ENCODE peak calls at places on chromosomes 11 and 22, in four cellular contexts. G, S, Z and K are unnamed samples.

GRCh38 chr11:60078742-60079141 is 9.7 kb upstream of the MS4A2 start:
- DNase-seq in S (no peak), G (no peak), Z (no peak), K (no peak)

GRCh38 chr11:72195518-72195917 is 3.6 kb downstream of the FOLR1 start:
- DNase-seq in Z (no peak), S (no peak), G (no peak), K (no peak)

GRCh38 chr11:12971955-12972354 is 37.2 kb upstream of the RASSF10 start:
- DNase-seq in Z (no peak), G (no peak), S (no peak), K (no peak)

GRCh38 chr11:20033806-20034205 is 126.5 kb downstream of the DBX1 start:
- DNase-seq in S (no peak), Z (no peak), G (no peak), K (no peak)

GRCh38 chr22:19723990-19724827 is 870 bp downstream of the GP1BB start:
- DNase-seq in Z (no peak), G (peak), S (peak), K (peak)

GRCh38 chr11:101880208-101880607 is 34.6 kb upstream of the CEP126 start:
- DNase-seq in G (no peak), Z (no peak), S (no peak), K (no peak)

GRCh38 chr11:40877256-40877655 is 582.2 kb downstream of the LRRC4C start:
- DNase-seq in S (no peak), Z (no peak), G (no peak), K (no peak)

GRCh38 chr11:116033931-116034553 is 529.8 kb upstream of the CADM1 start:
- DNase-seq in S (no peak), Z (no peak), G (no peak), K (no peak)

GRCh38 chr11:16678466-16679116 is 59.9 kb upstream of the C11orf58 start:
- DNase-seq in Z (no peak), S (no peak), G (no peak), K (no peak)

GRCh38 chr11:109877043-109877442 is 216.1 kb upstream of the ZC3H12C start:
- DNase-seq in Z (no peak), S (no peak), G (no peak), K (no peak)

GRCh38 chr22:40417881-40418280 is 47.5 kb downstream of the SGSM3 start:
- DNase-seq in Z (no peak), G (no peak), S (no peak), K (no peak)

GRCh38 chr11:78276311-78276710 is 87.6 kb downstream of the USP35 start:
- DNase-seq in S (no peak), G (no peak), Z (no peak), K (no peak)

GRCh38 chr11:63945482-63946163 is 6.8 kb downstream of the NAA40 start:
- DNase-seq in G (no peak), S (peak), Z (no peak), K (no peak)

GRCh38 chr11:128453444-128454336 is 133.7 kb downstream of the ETS1 start:
- DNase-seq in S (no peak), Z (no peak), G (no peak), K (no peak)

GRCh38 chr11:60699282-60699681 is at the start of gene MS4A8:
- DNase-seq in G (no peak), S (no peak), Z (no peak), K (no peak)

GRCh38 chr11:115787302-115787701 is 283.1 kb upstream of the CADM1 start:
- DNase-seq in G (no peak), S (no peak), Z (no peak), K (no peak)

GRCh38 chr11:125952973-125953372 is 7.1 kb downstream of the VSIG10L2 start:
- DNase-seq in Z (no peak), S (no peak), G (no peak), K (no peak)

DNA sequence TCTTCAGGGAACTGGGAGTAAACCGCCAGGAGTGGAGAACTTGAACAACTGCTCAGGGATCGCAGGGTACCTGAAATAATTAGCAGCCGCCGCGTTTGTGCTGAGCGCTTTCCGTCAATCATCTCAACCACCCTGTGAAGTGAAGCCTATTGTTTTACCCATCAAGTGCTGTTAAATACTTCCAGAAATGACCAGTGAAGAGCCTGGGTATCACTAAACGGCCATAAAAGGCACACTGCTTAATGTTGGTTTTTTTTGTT is 1.1 kb downstream of the CD59 start:
- DNase-seq in Z (no peak), S (no peak), G (no peak), K (no peak)
- TF ChIP-seq SPI1 in Z (no peak), S (no peak), G (no peak), K (no peak)

GRCh38 chr22:22704156-22704946 is 59.9 kb downstream of the GGTLC2 start:
- DNase-seq in S (no peak), Z (no peak), G (no peak), K (no peak)

GRCh38 chr22:22705328-22706100 is 61.1 kb downstream of the GGTLC2 start:
- DNase-seq in Z (no peak), S (no peak), G (no peak), K (no peak)

GRCh38 chr22:22702159-22702873 is 57.9 kb downstream of the GGTLC2 start:
- DNase-seq in S (no peak), Z (no peak), G (no peak), K (no peak)

GRCh38 chr22:22702874-22703570 is 58.6 kb downstream of the GGTLC2 start:
- DNase-seq in S (no peak), Z (no peak), G (no peak), K (no peak)

DNA sequence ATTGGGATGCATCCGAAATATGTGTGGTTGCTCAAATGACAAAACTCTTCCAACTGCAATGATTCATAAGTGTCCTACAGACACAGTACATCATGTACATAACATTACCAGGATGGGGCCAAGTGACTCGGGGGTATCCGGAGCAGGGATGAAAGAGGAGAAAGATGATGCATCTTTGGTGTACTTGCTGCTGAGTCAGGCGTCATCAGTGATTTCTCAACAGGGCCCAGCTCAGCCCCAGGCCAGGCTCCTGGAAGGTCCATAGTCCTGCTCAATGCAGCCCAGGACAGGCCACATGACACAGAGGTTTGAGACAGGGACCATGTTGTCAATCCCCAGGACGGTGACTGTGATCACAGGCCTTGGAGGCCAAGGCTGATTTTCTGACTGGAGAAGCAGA is 59.3 kb downstream of the GGTLC2 start:
- DNase-seq in G (no peak), S (no peak), Z (no peak), K (no peak)
- TF ChIP-seq POLR2AphosphoS5 in G (no peak), S (peak), Z (no peak), K (no peak)

GRCh38 chr22:30607939-30608338 is 965 bp downstream of the TCN2 start:
- DNase-seq in S (no peak), Z (no peak), G (no peak), K (no peak)

GRCh38 chr22:30612789-30613188 is 5.8 kb downstream of the TCN2 start:
- DNase-seq in G (no peak), S (no peak), Z (no peak), K (no peak)

GRCh38 chr22:30609260-30610185 is 2.5 kb downstream of the TCN2 start:
- DNase-seq in S (peak), G (peak), Z (peak), K (no peak)

GRCh38 chr22:30611197-30611596 is 4.2 kb downstream of the TCN2 start:
- DNase-seq in Z (no peak), S (no peak), G (no peak), K (no peak)

DNA sequence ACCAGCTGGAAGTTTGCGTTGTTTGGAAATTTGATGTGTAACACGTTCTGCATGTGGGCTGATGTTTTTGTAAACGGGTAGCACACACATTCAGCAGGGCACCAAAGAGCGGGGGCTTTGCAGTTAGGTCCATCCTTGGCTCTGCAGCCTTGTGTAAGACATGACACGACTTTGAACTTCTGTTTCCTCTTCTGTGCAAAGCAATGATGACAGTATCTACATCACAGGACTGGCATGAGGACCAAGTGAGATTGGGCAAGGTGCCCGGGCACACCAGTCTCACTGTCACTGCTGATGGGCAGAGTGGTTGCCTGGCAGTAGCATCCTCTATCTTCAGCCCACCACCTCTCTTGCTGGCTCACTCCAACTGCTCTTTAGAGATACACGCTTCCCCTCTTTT is 3.3 kb downstream of the TCN2 start:
- DNase-seq in S (no peak), G (peak), Z (no peak), K (no peak)
- TF ChIP-seq SPI1 in S (no peak), G (no peak), Z (no peak), K (no peak)

GRCh38 chr11:2916114-2916891 is 12.9 kb downstream of the PHLDA2 start:
- DNase-seq in Z (no peak), G (no peak), S (no peak), K (no peak)

GRCh38 chr11:2916892-2917645 is 12.2 kb downstream of the PHLDA2 start:
- DNase-seq in Z (no peak), G (no peak), S (no peak), K (no peak)

GRCh38 chr11:2913776-2914474 is 15.3 kb downstream of the PHLDA2 start:
- DNase-seq in Z (no peak), S (no peak), G (no peak), K (no peak)

GRCh38 chr11:2914475-2915195 is 14.6 kb downstream of the PHLDA2 start:
- DNase-seq in S (no peak), Z (no peak), G (no peak), K (no peak)

GRCh38 chr11:2915473-2915872 is 13.7 kb downstream of the PHLDA2 start:
- DNase-seq in Z (no peak), S (no peak), G (no peak), K (no peak)
- TF ChIP-seq POLR2AphosphoS5 in Z (no peak), S (no peak), G (no peak), K (no peak)

DNA sequence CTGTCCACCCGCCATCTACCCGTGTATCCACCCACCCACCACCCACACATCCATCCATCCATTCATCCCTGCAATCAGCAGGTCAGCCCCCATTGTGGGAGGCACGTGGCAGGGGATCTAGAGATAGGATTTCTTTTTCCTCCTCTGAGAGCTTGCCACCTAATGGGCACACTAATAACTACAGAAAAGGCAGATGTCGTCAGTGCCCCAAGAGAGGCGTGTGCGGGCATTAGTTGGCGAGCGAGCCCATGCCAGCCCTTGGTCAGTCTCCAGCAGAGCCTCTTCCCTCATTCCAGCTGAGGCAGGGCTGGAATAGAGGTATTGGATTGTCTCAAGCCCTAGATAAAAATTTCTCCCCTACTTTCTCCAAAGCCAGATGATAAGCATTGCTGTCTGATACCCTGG is 9.7 kb downstream of the USP2 start:
- DNase-seq in G (no peak), S (no peak), Z (no peak), K (no peak)
- TF ChIP-seq SPI1 in G (no peak), S (no peak), Z (no peak), K (no peak)

GRCh38 chr11:58863697-58864096 is 19.2 kb upstream of the GLYATL2 start:
- DNase-seq in G (no peak), S (no peak), Z (no peak), K (no peak)
- TF ChIP-seq POLR2AphosphoS5 in G (no peak), S (no peak), Z (no peak), K (no peak)

GRCh38 chr11:103906291-103906850 is 130.1 kb upstream of the DDI1 start:
- DNase-seq in Z (no peak), S (no peak), G (no peak), K (no peak)

GRCh38 chr11:103904324-103904667 is 132.1 kb upstream of the DDI1 start:
- DNase-seq in G (no peak), S (no peak), Z (peak), K (no peak)

GRCh38 chr11:103901656-103902055 is 134.8 kb upstream of the DDI1 start:
- DNase-seq in S (no peak), G (no peak), Z (no peak), K (no peak)

GRCh38 chr11:103903621-103904323 is 132.7 kb upstream of the DDI1 start:
- DNase-seq in S (no peak), Z (no peak), G (no peak), K (no peak)

DNA sequence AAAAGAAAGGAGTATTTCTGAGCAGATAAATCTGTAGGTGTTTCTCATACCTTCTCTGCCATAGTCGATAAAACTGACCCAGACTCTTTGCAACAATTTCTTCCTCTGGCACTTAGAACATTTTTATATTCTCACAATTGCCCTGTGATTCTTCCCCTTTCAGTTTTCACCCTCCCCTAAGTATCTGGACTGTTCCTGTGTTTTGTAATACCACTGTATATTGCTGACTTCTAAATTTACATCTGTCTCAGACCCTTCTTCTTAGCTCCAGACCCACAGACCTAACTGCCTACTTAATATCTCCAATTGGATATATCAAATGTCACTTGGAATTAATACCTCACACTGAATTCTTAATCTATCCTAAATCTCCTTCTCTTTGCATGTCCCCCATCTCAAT is 133.4 kb upstream of the DDI1 start:
- DNase-seq in G (no peak), S (no peak), Z (no peak), K (no peak)
- TF ChIP-seq SPI1 in G (no peak), S (no peak), Z (no peak), K (no peak)

GRCh38 chr11:75784085-75784478 is 15.5 kb downstream of the DGAT2 start:
- DNase-seq in S (no peak), Z (no peak), G (no peak), K (no peak)

GRCh38 chr11:75783416-75784084 is 15.0 kb downstream of the DGAT2 start:
- DNase-seq in S (no peak), G (no peak), Z (no peak), K (no peak)

GRCh38 chr11:75784506-75784905 is 15.9 kb downstream of the DGAT2 start:
- DNase-seq in G (no peak), S (no peak), Z (no peak), K (no peak)

GRCh38 chr11:75785187-75785586 is 16.6 kb downstream of the DGAT2 start:
- DNase-seq in Z (no peak), G (no peak), S (no peak), K (no peak)

GRCh38 chr11:75786101-75786736 is 17.6 kb downstream of the DGAT2 start:
- DNase-seq in S (no peak), Z (no peak), G (no peak), K (no peak)
- TF ChIP-seq POLR2AphosphoS5 in S (no peak), Z (no peak), G (no peak), K (no peak)